ENCODE peak calls at places on chromosomes 12 and 14, in nine cellular contexts. N is CD4-positive, alpha-beta memory T cell; L is heart left ventricle; S is Peyer's patch; D is ovary; F is CD8-positive, alpha-beta memory T cell; M is right atrium auricular region; P is HCT116; B is PC-9. Q is an unnamed sample. For H3K9me3, the result is how much of the 10 kb centered on the place peaks cover.

GRCh38 chr12:42129595-42130204 is 15.0 kb downstream of the GXYLT1 start:
- DNase-seq in P (peak), B (peak), F (no peak), N (peak), D (peak), S (no peak), M (no peak), L (no peak), Q (no peak)

GRCh38 chr14:33781267-33781666 is 169.6 kb downstream of the EGLN3 start:
- DNase-seq in F (no peak), M (no peak), S (no peak), D (no peak), N (no peak), L (no peak), B (no peak), P (no peak), Q (no peak)

GRCh38 chr12:98060421-98060820 is 455.0 kb upstream of the TMPO start:
- DNase-seq in F (no peak), M (no peak), L (no peak), S (no peak), N (no peak), P (no peak), B (no peak), D (no peak), Q (no peak)

GRCh38 chr14:55131782-55132181 is 2.7 kb downstream of the LGALS3 start:
- DNase-seq in M (no peak), F (no peak), N (no peak), P (no peak), B (no peak), L (peak), D (peak), S (no peak), Q (no peak)

GRCh38 chr12:6285532-6286306 is 24.8 kb upstream of the PLEKHG6 start:
- DNase-seq in D (no peak), F (no peak), L (no peak), M (no peak), P (no peak), S (no peak), N (no peak), B (no peak), Q (no peak)

GRCh38 chr14:74065746-74066575 is 18.3 kb downstream of the ALDH6A1 start:
- DNase-seq in S (no peak), D (no peak), B (no peak), L (no peak), M (no peak), P (no peak), F (no peak), N (no peak), Q (no peak)

GRCh38 chr12:47885012-47885501 is 19.7 kb downstream of the VDR start:
- DNase-seq in D (no peak), N (no peak), P (no peak), B (no peak), F (peak), L (no peak), M (no peak), S (no peak), Q (peak)

GRCh38 chr14:57847096-57847495 is 18.8 kb downstream of the SLC35F4 start:
- DNase-seq in P (no peak), F (no peak), B (no peak), N (no peak), S (no peak), L (no peak), M (no peak), D (no peak), Q (no peak)

GRCh38 chr12:42780671-42781070 is 191.1 kb upstream of the PRICKLE1 start:
- DNase-seq in B (no peak), L (no peak), M (no peak), N (no peak), F (no peak), S (no peak), P (no peak), D (no peak), Q (no peak)

GRCh38 chr14:74799765-74800164 is 36.6 kb downstream of the YLPM1 start:
- DNase-seq in P (no peak), N (no peak), B (no peak), F (no peak), M (no peak), S (no peak), L (no peak), D (no peak), Q (no peak)

GRCh38 chr12:42482086-42482819 is 107.3 kb downstream of the PRICKLE1 start:
- DNase-seq in S (no peak), M (peak), F (no peak), D (peak), B (no peak), N (no peak), L (peak), P (no peak), Q (no peak)

GRCh38 chr14:80390911-80391310 is 179.6 kb upstream of the DIO2 start:
- DNase-seq in P (no peak), B (peak), M (no peak), D (no peak), L (no peak), N (no peak), S (no peak), F (no peak), Q (no peak)

GRCh38 chr14:73607241-73607640 is 5.1 kb upstream of the ACOT6 start:
- DNase-seq in B (no peak), D (no peak), P (no peak), M (no peak), F (no peak), S (no peak), L (no peak), N (no peak), Q (no peak)

GRCh38 chr14:63174760-63175191 is 29.5 kb upstream of the RHOJ start:
- DNase-seq in D (peak), F (no peak), P (peak), N (no peak), L (no peak), B (peak), S (no peak), M (no peak), Q (no peak)

GRCh38 chr12:56034586-56035332 is 7.0 kb upstream of the RPS26 start:
- DNase-seq in D (no peak), L (no peak), B (no peak), F (no peak), S (no peak), P (no peak), N (no peak), M (no peak), Q (peak)

GRCh38 chr14:91727121-91727520 is 4.8 kb downstream of the CATSPERB start:
- DNase-seq in P (no peak), S (no peak), N (no peak), F (no peak), L (no peak), D (no peak), M (no peak), B (no peak), Q (no peak)

GRCh38 chr12:3042394-3042793 is 34.8 kb upstream of the TSPAN9 start:
- DNase-seq in F (no peak), P (no peak), D (no peak), L (peak), M (no peak), S (no peak), B (no peak), N (no peak), Q (no peak)

GRCh38 chr14:105883066-105884005 is 357.0 kb downstream of the TMEM121 start:
- DNase-seq in F (no peak), P (no peak), M (no peak), D (peak), B (no peak), L (peak), S (peak), N (no peak), Q (no peak)

GRCh38 chr14:105884808-105885281 is 358.5 kb downstream of the TMEM121 start:
- DNase-seq in B (no peak), F (no peak), M (no peak), P (no peak), S (no peak), L (peak), N (no peak), D (peak), Q (no peak)

GRCh38 chr14:105880616-105881015 is 354.2 kb downstream of the TMEM121 start:
- DNase-seq in L (peak), S (peak), D (peak), F (no peak), B (no peak), P (no peak), M (no peak), N (no peak), Q (no peak)

GRCh38 chr14:105881021-105881930 is 354.9 kb downstream of the TMEM121 start:
- DNase-seq in S (peak), D (peak), N (no peak), F (peak), B (no peak), L (peak), P (no peak), M (no peak), Q (peak)

GRCh38 chr14:105882626-105883025 is 356.2 kb downstream of the TMEM121 start:
- DNase-seq in P (no peak), M (no peak), L (no peak), S (no peak), D (peak), B (no peak), F (no peak), N (no peak), Q (no peak)
- H3K9me3 ChIP-seq in P (under half), M (under half), L (under half), S (under half), D (under half), B (under half), F (under half), N (under half), Q (under half)

DNA sequence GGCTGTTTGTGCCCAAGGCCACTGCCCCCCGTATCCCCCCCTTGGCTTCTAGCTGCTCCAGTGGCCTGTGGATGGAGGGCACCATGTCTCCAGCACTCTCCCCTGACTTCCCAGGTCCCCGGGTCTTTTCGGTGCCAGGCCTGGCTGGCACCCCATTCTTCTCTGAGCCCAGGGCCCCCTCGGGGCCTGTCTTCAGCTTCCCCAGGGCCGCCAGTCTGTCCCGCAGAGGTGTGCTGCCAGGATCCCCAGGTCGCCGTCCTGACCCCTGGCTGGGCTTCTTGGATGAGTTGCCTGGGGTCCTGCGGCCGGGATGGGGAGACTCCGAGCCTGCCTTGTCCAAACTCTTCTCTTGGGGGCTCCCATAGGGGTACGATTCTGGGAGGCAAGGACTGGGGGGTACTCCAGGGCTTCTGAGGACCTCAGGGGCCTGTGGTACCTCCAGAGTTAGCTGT is 32.5 kb downstream of the NCKAP5L start:
- DNase-seq in D (no peak), S (no peak), B (no peak), P (no peak), L (no peak), M (no peak), N (no peak), F (no peak), Q (no peak)
- H3K9me3 ChIP-seq in D (under half), S (under half), B (under half), P (under half), L (under half), M (under half), N (under half), F (under half), Q (under half)

GRCh38 chr14:28061006-28061405 is 705.6 kb upstream of the FOXG1 start:
- DNase-seq in B (no peak), D (no peak), F (no peak), P (no peak), L (no peak), N (no peak), M (no peak), S (no peak), Q (no peak)
- H3K9me3 ChIP-seq in B (under half), D (under half), F (under half), P (under half), L (under half), N (under half), M (under half), S (under half), Q (under half)

DNA sequence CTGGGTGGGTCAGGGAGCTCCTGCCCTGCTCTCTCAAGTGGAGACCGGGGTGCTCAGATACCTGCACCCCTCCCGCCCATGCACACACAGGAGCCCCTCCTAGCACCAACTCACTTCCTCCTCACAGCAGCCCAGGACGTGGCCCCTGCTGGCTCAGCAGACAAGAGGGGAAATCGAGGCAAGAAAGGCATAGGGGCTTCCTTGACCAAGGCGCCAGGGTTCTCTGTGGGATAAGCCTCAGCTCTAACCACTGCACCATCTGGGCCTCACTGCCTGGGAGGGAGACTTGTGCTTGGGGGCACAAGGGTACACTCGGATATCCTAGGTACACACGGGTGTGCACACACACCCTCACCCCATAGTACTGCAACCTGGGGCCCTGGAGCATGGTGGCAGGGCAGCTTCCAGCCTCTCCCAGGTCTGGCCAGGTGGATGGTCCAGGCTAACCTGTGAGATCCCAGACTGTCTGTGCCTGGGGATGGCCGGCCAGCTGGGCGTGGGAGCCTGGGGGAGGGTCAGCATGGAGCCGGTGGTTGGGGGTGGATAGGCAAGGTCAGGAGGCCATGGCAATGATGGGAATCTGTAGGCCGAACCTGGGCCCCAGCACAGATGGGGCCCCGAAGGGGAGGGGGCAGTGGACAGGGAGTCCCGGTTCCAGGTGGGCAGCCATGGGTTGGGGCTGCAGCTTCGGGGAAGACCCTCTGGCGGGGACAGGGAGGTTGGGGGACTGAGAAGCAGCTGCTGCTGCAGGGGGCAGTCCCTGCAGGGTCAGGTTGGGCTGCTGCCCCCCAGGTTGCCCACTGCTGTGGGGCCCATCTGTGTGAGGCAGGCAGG is 312.4 kb downstream of the TMEM121 start:
- DNase-seq in N (no peak), F (no peak), L (no peak), P (no peak), M (peak), S (peak), D (no peak), B (no peak), Q (no peak)
- H3K9me3 ChIP-seq in N (under half), F (under half), L (under half), P (under half), M (under half), S (under half), D (under half), B (under half), Q (under half)

GRCh38 chr14:93665169-93665568 is 123.1 kb downstream of the PRIMA1 start:
- DNase-seq in B (no peak), N (no peak), M (no peak), L (no peak), P (no peak), D (no peak), F (no peak), S (no peak), Q (no peak)
- H3K9me3 ChIP-seq in B (under half), N (under half), M (under half), L (under half), P (under half), D (under half), F (under half), S (under half), Q (under half)

GRCh38 chr12:34604631-34605509 is 582.6 kb downstream of the ALG10 start:
- DNase-seq in F (no peak), N (no peak), D (no peak), P (no peak), L (no peak), B (no peak), M (no peak), S (no peak), Q (no peak)

GRCh38 chr12:34605955-34606748 is 583.9 kb downstream of the ALG10 start:
- DNase-seq in M (no peak), S (peak), P (no peak), D (no peak), F (no peak), N (no peak), B (no peak), L (no peak), Q (no peak)

GRCh38 chr12:34606749-34607519 is 584.6 kb downstream of the ALG10 start:
- DNase-seq in F (no peak), L (no peak), B (no peak), D (no peak), M (peak), N (no peak), P (no peak), S (peak), Q (no peak)

GRCh38 chr12:34605510-34605887 is 583.2 kb downstream of the ALG10 start:
- DNase-seq in S (peak), N (no peak), F (no peak), B (no peak), L (no peak), M (no peak), D (no peak), P (no peak), Q (no peak)

GRCh38 chr12:34607520-34608195 is 585.4 kb downstream of the ALG10 start:
- DNase-seq in L (no peak), S (no peak), P (no peak), B (no peak), D (no peak), M (peak), N (no peak), F (no peak), Q (no peak)
- H3K9me3 ChIP-seq in L (under half), S (under half), P (under half), B (under half), D (under half), M (under half), N (under half), F (under half), Q (under half)

GRCh38 chr12:110578522-110579238 is 4.4 kb downstream of the PPTC7 start:
- DNase-seq in M (no peak), L (no peak), F (no peak), N (no peak), B (no peak), P (peak), D (no peak), S (no peak), Q (no peak)

GRCh38 chr12:110575326-110575725 is 7.8 kb downstream of the PPTC7 start:
- DNase-seq in D (no peak), S (no peak), N (no peak), M (no peak), F (no peak), L (no peak), P (no peak), B (no peak), Q (no peak)

GRCh38 chr12:110576504-110576903 is 6.6 kb downstream of the PPTC7 start:
- DNase-seq in L (no peak), D (no peak), N (no peak), B (no peak), S (no peak), P (no peak), M (no peak), F (no peak), Q (no peak)

GRCh38 chr12:110577717-110578521 is 5.2 kb downstream of the PPTC7 start:
- DNase-seq in N (peak), D (no peak), F (peak), P (peak), M (no peak), L (no peak), B (peak), S (no peak), Q (no peak)

GRCh38 chr12:110574044-110574443 is 9.1 kb downstream of the PPTC7 start:
- DNase-seq in B (no peak), P (no peak), D (no peak), N (no peak), S (no peak), F (no peak), L (no peak), M (no peak), Q (no peak)
- H3K9me3 ChIP-seq in B (under half), P (under half), D (under half), N (under half), S (under half), F (under half), L (under half), M (under half), Q (under half)

GRCh38 chr14:19930617-19931016 is at the start of gene OR4K1:
- DNase-seq in L (no peak), B (no peak), M (no peak), D (no peak), P (no peak), N (no peak), F (no peak), S (no peak), Q (no peak)
- H3K9me3 ChIP-seq in L (under half), B (under half), M (under half), D (under half), P (under half), N (under half), F (under half), S (under half), Q (under half)

GRCh38 chr14:46136456-46136855 is 515.1 kb downstream of the RPL10L start:
- DNase-seq in P (no peak), L (no peak), N (no peak), D (no peak), B (no peak), F (no peak), S (no peak), M (no peak), Q (no peak)
- H3K9me3 ChIP-seq in P (under half), L (under half), N (under half), D (under half), B (under half), F (under half), S (under half), M (under half), Q (under half)

GRCh38 chr12:132535046-132535445 is 45.1 kb downstream of the FBRSL1 start:
- DNase-seq in S (no peak), F (no peak), N (no peak), B (no peak), L (no peak), D (no peak), M (no peak), P (no peak), Q (no peak)

GRCh38 chr12:132536102-132536876 is 46.3 kb downstream of the FBRSL1 start:
- DNase-seq in B (no peak), S (no peak), M (no peak), D (no peak), N (no peak), F (no peak), L (no peak), P (no peak), Q (no peak)

GRCh38 chr12:132537049-132537448 is 47.1 kb downstream of the FBRSL1 start:
- DNase-seq in F (no peak), P (no peak), N (no peak), S (no peak), B (no peak), M (no peak), D (no peak), L (no peak), Q (no peak)

GRCh38 chr12:132533584-132533958 is 43.6 kb downstream of the FBRSL1 start:
- DNase-seq in D (no peak), P (no peak), S (no peak), F (no peak), N (no peak), B (no peak), M (no peak), L (no peak), Q (no peak)

DNA sequence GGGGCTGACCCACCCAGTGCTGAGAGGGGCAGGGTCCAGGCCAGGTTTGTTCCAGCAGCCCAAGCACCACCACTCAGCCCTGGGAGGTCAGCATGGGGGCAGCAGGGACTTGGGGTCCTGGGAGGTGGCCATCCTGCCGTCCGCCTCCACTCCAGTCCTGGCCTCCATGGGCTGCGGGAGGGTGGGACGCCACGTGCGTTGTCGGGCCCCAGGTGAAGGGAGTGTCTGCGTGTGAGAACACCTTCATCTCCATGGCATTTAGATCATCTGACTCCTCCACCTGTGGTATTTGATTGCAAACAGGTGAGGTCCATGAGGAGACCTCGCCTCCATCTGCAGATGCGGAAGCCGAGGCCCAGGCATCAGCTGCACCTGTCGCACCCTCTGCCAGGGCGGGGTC is 44.1 kb downstream of the FBRSL1 start:
- DNase-seq in L (no peak), N (no peak), D (no peak), M (no peak), P (no peak), S (no peak), F (no peak), B (no peak), Q (no peak)
- H3K9me3 ChIP-seq in L (under half), N (under half), D (under half), M (under half), P (under half), S (under half), F (under half), B (under half), Q (under half)

Q was measured in CD4-positive, CD25-positive, alpha-beta regulatory T cell.